ENCODE peak calls at places on chromosome 17, in six cellular contexts. One of them, this sample, is unnamed.

GRCh38 chr17:41710472-41711090 is 1.6 kb upstream of the GAST start:
- DNase-seq in breast epithelium: no peak
- DNase-seq in stimulated activated CD4-positive, alpha-beta T cell treated with anti-CD3 and anti-CD28 coated beads, Interleukin-2, amount 100 ng/mL, for 48 hours: no peak
- DNase-seq in GM18507: no peak
- DNase-seq in KG1: no peak
- DNase-seq in T-helper 2 cell: no peak
- DNase-seq in this sample: no peak

GRCh38 chr17:81641825-81642489 is 5.0 kb downstream of the TSPAN10 start:
- DNase-seq in breast epithelium: no peak
- DNase-seq in stimulated activated CD4-positive, alpha-beta T cell treated with anti-CD3 and anti-CD28 coated beads, Interleukin-2, amount 100 ng/mL, for 48 hours: no peak
- DNase-seq in GM18507: no peak
- DNase-seq in KG1: no peak
- DNase-seq in T-helper 2 cell: no peak
- DNase-seq in this sample: no peak

GRCh38 chr17:66191607-66192377 is at the start of gene CEP112:
- DNase-seq in stimulated activated CD4-positive, alpha-beta T cell treated with anti-CD3 and anti-CD28 coated beads, Interleukin-2, amount 100 ng/mL, for 48 hours: peak
- DNase-seq in GM18507: peak
- DNase-seq in KG1: peak
- DNase-seq in T-helper 2 cell: peak
- DNase-seq in breast epithelium: peak
- DNase-seq in this sample: peak

GRCh38 chr17:58875261-58875660 is 119.6 kb downstream of the PPM1E start:
- DNase-seq in GM18507: no peak
- DNase-seq in KG1: no peak
- DNase-seq in breast epithelium: no peak
- DNase-seq in stimulated activated CD4-positive, alpha-beta T cell treated with anti-CD3 and anti-CD28 coated beads, Interleukin-2, amount 100 ng/mL, for 48 hours: no peak
- DNase-seq in T-helper 2 cell: no peak
- DNase-seq in this sample: no peak

GRCh38 chr17:54972406-54973138 is 4.0 kb downstream of the STXBP4 start:
- DNase-seq in GM18507: no peak
- DNase-seq in stimulated activated CD4-positive, alpha-beta T cell treated with anti-CD3 and anti-CD28 coated beads, Interleukin-2, amount 100 ng/mL, for 48 hours: no peak
- DNase-seq in breast epithelium: no peak
- DNase-seq in T-helper 2 cell: no peak
- DNase-seq in KG1: no peak
- DNase-seq in this sample: no peak

GRCh38 chr17:45228985-45229517 is 7.4 kb downstream of the FMNL1 start:
- DNase-seq in GM18507: peak
- DNase-seq in stimulated activated CD4-positive, alpha-beta T cell treated with anti-CD3 and anti-CD28 coated beads, Interleukin-2, amount 100 ng/mL, for 48 hours: peak
- DNase-seq in KG1: peak
- DNase-seq in T-helper 2 cell: peak
- DNase-seq in breast epithelium: peak
- DNase-seq in this sample: peak

GRCh38 chr17:79038545-79039135 is 14.7 kb downstream of the C1QTNF1 start:
- DNase-seq in GM18507: no peak
- DNase-seq in KG1: no peak
- DNase-seq in T-helper 2 cell: no peak
- DNase-seq in breast epithelium: no peak
- DNase-seq in stimulated activated CD4-positive, alpha-beta T cell treated with anti-CD3 and anti-CD28 coated beads, Interleukin-2, amount 100 ng/mL, for 48 hours: no peak
- DNase-seq in this sample: peak

GRCh38 chr17:64326420-64327054 is 63.5 kb upstream of the TEX2 start:
- DNase-seq in GM18507: no peak
- DNase-seq in KG1: no peak
- DNase-seq in breast epithelium: peak
- DNase-seq in T-helper 2 cell: no peak
- DNase-seq in stimulated activated CD4-positive, alpha-beta T cell treated with anti-CD3 and anti-CD28 coated beads, Interleukin-2, amount 100 ng/mL, for 48 hours: no peak
- DNase-seq in this sample: peak

GRCh38 chr17:74466111-74466784 is at the start of gene CD300A:
- DNase-seq in GM18507: no peak
- DNase-seq in T-helper 2 cell: no peak
- DNase-seq in KG1: peak
- DNase-seq in breast epithelium: no peak
- DNase-seq in stimulated activated CD4-positive, alpha-beta T cell treated with anti-CD3 and anti-CD28 coated beads, Interleukin-2, amount 100 ng/mL, for 48 hours: no peak
- DNase-seq in this sample: peak

GRCh38 chr17:75906143-75906884 is 1.6 kb upstream of the MRPL38 start:
- DNase-seq in T-helper 2 cell: no peak
- DNase-seq in stimulated activated CD4-positive, alpha-beta T cell treated with anti-CD3 and anti-CD28 coated beads, Interleukin-2, amount 100 ng/mL, for 48 hours: no peak
- DNase-seq in breast epithelium: no peak
- DNase-seq in KG1: no peak
- DNase-seq in GM18507: no peak
- DNase-seq in this sample: no peak

GRCh38 chr17:309361-309888 is 43.2 kb downstream of the RPH3AL start:
- DNase-seq in GM18507: no peak
- DNase-seq in breast epithelium: no peak
- DNase-seq in stimulated activated CD4-positive, alpha-beta T cell treated with anti-CD3 and anti-CD28 coated beads, Interleukin-2, amount 100 ng/mL, for 48 hours: no peak
- DNase-seq in T-helper 2 cell: no peak
- DNase-seq in KG1: no peak
- DNase-seq in this sample: peak

GRCh38 chr17:40582328-40582901 is 17.1 kb upstream of the CCR7 start:
- DNase-seq in GM18507: no peak
- DNase-seq in KG1: peak
- DNase-seq in stimulated activated CD4-positive, alpha-beta T cell treated with anti-CD3 and anti-CD28 coated beads, Interleukin-2, amount 100 ng/mL, for 48 hours: no peak
- DNase-seq in T-helper 2 cell: peak
- DNase-seq in breast epithelium: peak
- DNase-seq in this sample: peak

GRCh38 chr17:75878174-75878998 is at the start of gene TRIM47:
- DNase-seq in T-helper 2 cell: no peak
- DNase-seq in stimulated activated CD4-positive, alpha-beta T cell treated with anti-CD3 and anti-CD28 coated beads, Interleukin-2, amount 100 ng/mL, for 48 hours: no peak
- DNase-seq in GM18507: no peak
- DNase-seq in breast epithelium: peak
- DNase-seq in KG1: peak
- DNase-seq in this sample: peak

GRCh38 chr17:77011173-77012011 is 129.4 kb upstream of the SEC14L1 start:
- DNase-seq in GM18507: no peak
- DNase-seq in breast epithelium: no peak
- DNase-seq in stimulated activated CD4-positive, alpha-beta T cell treated with anti-CD3 and anti-CD28 coated beads, Interleukin-2, amount 100 ng/mL, for 48 hours: peak
- DNase-seq in KG1: peak
- DNase-seq in T-helper 2 cell: no peak
- DNase-seq in this sample: no peak

GRCh38 chr17:80277751-80278671 is 17.4 kb downstream of the RNF213 start:
- DNase-seq in stimulated activated CD4-positive, alpha-beta T cell treated with anti-CD3 and anti-CD28 coated beads, Interleukin-2, amount 100 ng/mL, for 48 hours: no peak
- DNase-seq in KG1: no peak
- DNase-seq in breast epithelium: peak
- DNase-seq in GM18507: no peak
- DNase-seq in T-helper 2 cell: no peak
- DNase-seq in this sample: peak

GRCh38 chr17:37824534-37825485 is 80.0 kb upstream of the HNF1B start:
- DNase-seq in KG1: no peak
- DNase-seq in GM18507: no peak
- DNase-seq in breast epithelium: no peak
- DNase-seq in stimulated activated CD4-positive, alpha-beta T cell treated with anti-CD3 and anti-CD28 coated beads, Interleukin-2, amount 100 ng/mL, for 48 hours: no peak
- DNase-seq in T-helper 2 cell: no peak
- DNase-seq in this sample: peak

GRCh38 chr17:27976331-27976730 is 66.1 kb upstream of the NLK start:
- DNase-seq in KG1: no peak
- DNase-seq in GM18507: no peak
- DNase-seq in stimulated activated CD4-positive, alpha-beta T cell treated with anti-CD3 and anti-CD28 coated beads, Interleukin-2, amount 100 ng/mL, for 48 hours: no peak
- DNase-seq in T-helper 2 cell: no peak
- DNase-seq in breast epithelium: no peak
- DNase-seq in this sample: no peak

GRCh38 chr17:77836557-77837041 is 121.9 kb upstream of the TNRC6C start:
- DNase-seq in breast epithelium: peak
- DNase-seq in T-helper 2 cell: peak
- DNase-seq in GM18507: no peak
- DNase-seq in KG1: no peak
- DNase-seq in stimulated activated CD4-positive, alpha-beta T cell treated with anti-CD3 and anti-CD28 coated beads, Interleukin-2, amount 100 ng/mL, for 48 hours: no peak
- DNase-seq in this sample: no peak

GRCh38 chr17:65359016-65359415 is 202.4 kb downstream of the AXIN2 start:
- DNase-seq in GM18507: no peak
- DNase-seq in stimulated activated CD4-positive, alpha-beta T cell treated with anti-CD3 and anti-CD28 coated beads, Interleukin-2, amount 100 ng/mL, for 48 hours: peak
- DNase-seq in KG1: no peak
- DNase-seq in breast epithelium: no peak
- DNase-seq in T-helper 2 cell: no peak
- DNase-seq in this sample: no peak

GRCh38 chr17:9202572-9202971 is 181.3 kb downstream of the NTN1 start:
- DNase-seq in GM18507: no peak
- DNase-seq in stimulated activated CD4-positive, alpha-beta T cell treated with anti-CD3 and anti-CD28 coated beads, Interleukin-2, amount 100 ng/mL, for 48 hours: no peak
- DNase-seq in breast epithelium: no peak
- DNase-seq in KG1: no peak
- DNase-seq in T-helper 2 cell: no peak
- DNase-seq in this sample: no peak

GRCh38 chr17:7707446-7707845 is 2.4 kb downstream of the EFNB3 start:
- DNase-seq in KG1: no peak
- DNase-seq in breast epithelium: no peak
- DNase-seq in T-helper 2 cell: no peak
- DNase-seq in GM18507: no peak
- DNase-seq in stimulated activated CD4-positive, alpha-beta T cell treated with anti-CD3 and anti-CD28 coated beads, Interleukin-2, amount 100 ng/mL, for 48 hours: no peak
- DNase-seq in this sample: no peak

GRCh38 chr17:51035436-51035835 is 85.2 kb downstream of the SPAG9 start:
- DNase-seq in T-helper 2 cell: no peak
- DNase-seq in breast epithelium: no peak
- DNase-seq in GM18507: no peak
- DNase-seq in stimulated activated CD4-positive, alpha-beta T cell treated with anti-CD3 and anti-CD28 coated beads, Interleukin-2, amount 100 ng/mL, for 48 hours: no peak
- DNase-seq in KG1: peak
- DNase-seq in this sample: no peak

GRCh38 chr17:34580685-34581445 is 1.5 kb downstream of the TMEM132E start:
- DNase-seq in T-helper 2 cell: no peak
- DNase-seq in stimulated activated CD4-positive, alpha-beta T cell treated with anti-CD3 and anti-CD28 coated beads, Interleukin-2, amount 100 ng/mL, for 48 hours: no peak
- DNase-seq in GM18507: no peak
- DNase-seq in KG1: no peak
- DNase-seq in breast epithelium: no peak
- DNase-seq in this sample: no peak

GRCh38 chr17:40553694-40554534 is 11.4 kb downstream of the CCR7 start:
- DNase-seq in T-helper 2 cell: no peak
- DNase-seq in stimulated activated CD4-positive, alpha-beta T cell treated with anti-CD3 and anti-CD28 coated beads, Interleukin-2, amount 100 ng/mL, for 48 hours: no peak
- DNase-seq in breast epithelium: peak
- DNase-seq in GM18507: no peak
- DNase-seq in KG1: no peak
- DNase-seq in this sample: peak

GRCh38 chr17:41521574-41522261 is 3.0 kb upstream of the KRT15 start:
- DNase-seq in T-helper 2 cell: no peak
- DNase-seq in KG1: no peak
- DNase-seq in GM18507: no peak
- DNase-seq in stimulated activated CD4-positive, alpha-beta T cell treated with anti-CD3 and anti-CD28 coated beads, Interleukin-2, amount 100 ng/mL, for 48 hours: no peak
- DNase-seq in breast epithelium: peak
- DNase-seq in this sample: no peak

GRCh38 chr17:16474012-16474725 is 17.8 kb downstream of the LRRC75A start:
- DNase-seq in GM18507: no peak
- DNase-seq in breast epithelium: no peak
- DNase-seq in stimulated activated CD4-positive, alpha-beta T cell treated with anti-CD3 and anti-CD28 coated beads, Interleukin-2, amount 100 ng/mL, for 48 hours: no peak
- DNase-seq in KG1: no peak
- DNase-seq in T-helper 2 cell: no peak
- DNase-seq in this sample: no peak

GRCh38 chr17:48510761-48511604 is 19.8 kb downstream of the HOXB1 start:
- DNase-seq in KG1: no peak
- DNase-seq in breast epithelium: no peak
- DNase-seq in GM18507: peak
- DNase-seq in stimulated activated CD4-positive, alpha-beta T cell treated with anti-CD3 and anti-CD28 coated beads, Interleukin-2, amount 100 ng/mL, for 48 hours: peak
- DNase-seq in T-helper 2 cell: peak
- DNase-seq in this sample: no peak

GRCh38 chr17:81002409-81003361 is 11.0 kb downstream of the CHMP6 start:
- DNase-seq in GM18507: no peak
- DNase-seq in breast epithelium: no peak
- DNase-seq in stimulated activated CD4-positive, alpha-beta T cell treated with anti-CD3 and anti-CD28 coated beads, Interleukin-2, amount 100 ng/mL, for 48 hours: no peak
- DNase-seq in T-helper 2 cell: no peak
- DNase-seq in KG1: no peak
- DNase-seq in this sample: peak

GRCh38 chr17:60679287-60679686 is 1.6 kb downstream of the BCAS3 start:
- DNase-seq in T-helper 2 cell: no peak
- DNase-seq in stimulated activated CD4-positive, alpha-beta T cell treated with anti-CD3 and anti-CD28 coated beads, Interleukin-2, amount 100 ng/mL, for 48 hours: no peak
- DNase-seq in GM18507: no peak
- DNase-seq in KG1: no peak
- DNase-seq in breast epithelium: no peak
- DNase-seq in this sample: no peak

GRCh38 chr17:2346475-2346874 is 9.2 kb downstream of the SGSM2 start:
- DNase-seq in GM18507: no peak
- DNase-seq in KG1: no peak
- DNase-seq in T-helper 2 cell: no peak
- DNase-seq in stimulated activated CD4-positive, alpha-beta T cell treated with anti-CD3 and anti-CD28 coated beads, Interleukin-2, amount 100 ng/mL, for 48 hours: no peak
- DNase-seq in breast epithelium: peak
- DNase-seq in this sample: no peak

This sample was measured in adrenal gland.